ENCODE peak calls at places on chromosomes 5 and 9, in ten cellular contexts. One of them, this sample, is unnamed.

GRCh38 chr9:136044971-136045594 is 50.0 kb downstream of the NACC2 start:
- DNase-seq in activated CD4-positive, alpha-beta memory T cell treated with anti-CD3 and anti-CD28 coated beads, Interleukin-2, amount 10 ng/mL, durations not matched to agents 7 days and 5 days: no peak
- DNase-seq in T-helper 2 cell: no peak
- DNase-seq in islet precursor cell: no peak
- DNase-seq in stimulated activated CD4-positive, alpha-beta T cell treated with anti-CD3 and anti-CD28 coated beads, Interleukin-1b, Interleukin-23, amount 100 ng/mL, for 4 hours: no peak
- DNase-seq in effector CD4-positive, alpha-beta T cell: no peak
- DNase-seq in HS-5: no peak
- DNase-seq in NB4: peak
- DNase-seq in posterior vena cava: peak
- DNase-seq in stimulated activated CD8-positive, alpha-beta memory T cell treated with anti-CD3 and anti-CD28 coated beads, Interleukin-15, amount 100 ng/mL, for 1 hour: no peak
- DNase-seq in this sample: no peak

GRCh38 chr9:28774433-28775029 is 1201.2 kb upstream of the C9orf72 start:
- DNase-seq in activated CD4-positive, alpha-beta memory T cell treated with anti-CD3 and anti-CD28 coated beads, Interleukin-2, amount 10 ng/mL, durations not matched to agents 7 days and 5 days: no peak
- DNase-seq in T-helper 2 cell: no peak
- DNase-seq in islet precursor cell: no peak
- DNase-seq in stimulated activated CD4-positive, alpha-beta T cell treated with anti-CD3 and anti-CD28 coated beads, Interleukin-1b, Interleukin-23, amount 100 ng/mL, for 4 hours: no peak
- DNase-seq in effector CD4-positive, alpha-beta T cell: no peak
- DNase-seq in HS-5: peak
- DNase-seq in NB4: peak
- DNase-seq in posterior vena cava: no peak
- DNase-seq in stimulated activated CD8-positive, alpha-beta memory T cell treated with anti-CD3 and anti-CD28 coated beads, Interleukin-15, amount 100 ng/mL, for 1 hour: no peak
- DNase-seq in this sample: peak

GRCh38 chr5:79853003-79853402 is 138.1 kb downstream of the MTX3 start:
- DNase-seq in activated CD4-positive, alpha-beta memory T cell treated with anti-CD3 and anti-CD28 coated beads, Interleukin-2, amount 10 ng/mL, durations not matched to agents 7 days and 5 days: no peak
- DNase-seq in T-helper 2 cell: no peak
- DNase-seq in islet precursor cell: peak
- DNase-seq in stimulated activated CD4-positive, alpha-beta T cell treated with anti-CD3 and anti-CD28 coated beads, Interleukin-1b, Interleukin-23, amount 100 ng/mL, for 4 hours: no peak
- DNase-seq in effector CD4-positive, alpha-beta T cell: no peak
- DNase-seq in HS-5: no peak
- DNase-seq in NB4: no peak
- DNase-seq in posterior vena cava: no peak
- DNase-seq in stimulated activated CD8-positive, alpha-beta memory T cell treated with anti-CD3 and anti-CD28 coated beads, Interleukin-15, amount 100 ng/mL, for 1 hour: no peak
- DNase-seq in this sample: no peak

GRCh38 chr5:34490501-34491250 is 165.5 kb upstream of the RAI14 start:
- DNase-seq in activated CD4-positive, alpha-beta memory T cell treated with anti-CD3 and anti-CD28 coated beads, Interleukin-2, amount 10 ng/mL, durations not matched to agents 7 days and 5 days: no peak
- DNase-seq in T-helper 2 cell: no peak
- DNase-seq in islet precursor cell: peak
- DNase-seq in stimulated activated CD4-positive, alpha-beta T cell treated with anti-CD3 and anti-CD28 coated beads, Interleukin-1b, Interleukin-23, amount 100 ng/mL, for 4 hours: no peak
- DNase-seq in effector CD4-positive, alpha-beta T cell: no peak
- DNase-seq in HS-5: no peak
- DNase-seq in NB4: no peak
- DNase-seq in posterior vena cava: no peak
- DNase-seq in stimulated activated CD8-positive, alpha-beta memory T cell treated with anti-CD3 and anti-CD28 coated beads, Interleukin-15, amount 100 ng/mL, for 1 hour: no peak
- DNase-seq in this sample: peak

GRCh38 chr5:76765249-76765648 is 49.3 kb downstream of the F2R start:
- DNase-seq in activated CD4-positive, alpha-beta memory T cell treated with anti-CD3 and anti-CD28 coated beads, Interleukin-2, amount 10 ng/mL, durations not matched to agents 7 days and 5 days: no peak
- DNase-seq in T-helper 2 cell: no peak
- DNase-seq in islet precursor cell: no peak
- DNase-seq in stimulated activated CD4-positive, alpha-beta T cell treated with anti-CD3 and anti-CD28 coated beads, Interleukin-1b, Interleukin-23, amount 100 ng/mL, for 4 hours: no peak
- DNase-seq in effector CD4-positive, alpha-beta T cell: no peak
- DNase-seq in HS-5: peak
- DNase-seq in NB4: no peak
- DNase-seq in posterior vena cava: no peak
- DNase-seq in stimulated activated CD8-positive, alpha-beta memory T cell treated with anti-CD3 and anti-CD28 coated beads, Interleukin-15, amount 100 ng/mL, for 1 hour: no peak
- DNase-seq in this sample: no peak

GRCh38 chr9:34197756-34198711 is 19.2 kb downstream of the UBAP1 start:
- DNase-seq in activated CD4-positive, alpha-beta memory T cell treated with anti-CD3 and anti-CD28 coated beads, Interleukin-2, amount 10 ng/mL, durations not matched to agents 7 days and 5 days: no peak
- DNase-seq in T-helper 2 cell: no peak
- DNase-seq in islet precursor cell: peak
- DNase-seq in stimulated activated CD4-positive, alpha-beta T cell treated with anti-CD3 and anti-CD28 coated beads, Interleukin-1b, Interleukin-23, amount 100 ng/mL, for 4 hours: no peak
- DNase-seq in effector CD4-positive, alpha-beta T cell: no peak
- DNase-seq in HS-5: no peak
- DNase-seq in NB4: peak
- DNase-seq in posterior vena cava: no peak
- DNase-seq in stimulated activated CD8-positive, alpha-beta memory T cell treated with anti-CD3 and anti-CD28 coated beads, Interleukin-15, amount 100 ng/mL, for 1 hour: no peak
- DNase-seq in this sample: no peak

GRCh38 chr9:106878943-106879916 is 16.3 kb downstream of the ZNF462 start:
- DNase-seq in activated CD4-positive, alpha-beta memory T cell treated with anti-CD3 and anti-CD28 coated beads, Interleukin-2, amount 10 ng/mL, durations not matched to agents 7 days and 5 days: no peak
- DNase-seq in T-helper 2 cell: no peak
- DNase-seq in islet precursor cell: peak
- DNase-seq in stimulated activated CD4-positive, alpha-beta T cell treated with anti-CD3 and anti-CD28 coated beads, Interleukin-1b, Interleukin-23, amount 100 ng/mL, for 4 hours: no peak
- DNase-seq in effector CD4-positive, alpha-beta T cell: no peak
- DNase-seq in HS-5: no peak
- DNase-seq in NB4: no peak
- DNase-seq in posterior vena cava: peak
- DNase-seq in stimulated activated CD8-positive, alpha-beta memory T cell treated with anti-CD3 and anti-CD28 coated beads, Interleukin-15, amount 100 ng/mL, for 1 hour: no peak
- DNase-seq in this sample: peak

GRCh38 chr5:84450617-84451414 is 66.1 kb upstream of the EDIL3 start:
- DNase-seq in activated CD4-positive, alpha-beta memory T cell treated with anti-CD3 and anti-CD28 coated beads, Interleukin-2, amount 10 ng/mL, durations not matched to agents 7 days and 5 days: no peak
- DNase-seq in T-helper 2 cell: no peak
- DNase-seq in islet precursor cell: no peak
- DNase-seq in stimulated activated CD4-positive, alpha-beta T cell treated with anti-CD3 and anti-CD28 coated beads, Interleukin-1b, Interleukin-23, amount 100 ng/mL, for 4 hours: no peak
- DNase-seq in effector CD4-positive, alpha-beta T cell: no peak
- DNase-seq in HS-5: no peak
- DNase-seq in NB4: no peak
- DNase-seq in posterior vena cava: no peak
- DNase-seq in stimulated activated CD8-positive, alpha-beta memory T cell treated with anti-CD3 and anti-CD28 coated beads, Interleukin-15, amount 100 ng/mL, for 1 hour: no peak
- DNase-seq in this sample: no peak

GRCh38 chr5:10145922-10146321 is 103.8 kb downstream of the ATPSCKMT start:
- DNase-seq in activated CD4-positive, alpha-beta memory T cell treated with anti-CD3 and anti-CD28 coated beads, Interleukin-2, amount 10 ng/mL, durations not matched to agents 7 days and 5 days: no peak
- DNase-seq in T-helper 2 cell: no peak
- DNase-seq in islet precursor cell: peak
- DNase-seq in stimulated activated CD4-positive, alpha-beta T cell treated with anti-CD3 and anti-CD28 coated beads, Interleukin-1b, Interleukin-23, amount 100 ng/mL, for 4 hours: no peak
- DNase-seq in effector CD4-positive, alpha-beta T cell: no peak
- DNase-seq in HS-5: peak
- DNase-seq in NB4: peak
- DNase-seq in posterior vena cava: no peak
- DNase-seq in stimulated activated CD8-positive, alpha-beta memory T cell treated with anti-CD3 and anti-CD28 coated beads, Interleukin-15, amount 100 ng/mL, for 1 hour: no peak
- DNase-seq in this sample: peak